ENCODE peak calls at places on chromosomes 4 and X, in eight cellular contexts. One of them, this sample, is unnamed. For H3K4me1, the result is how much of the 10 kb centered on the place peaks cover.

GRCh38 chr4:59971952-59972351 is 1228.2 kb upstream of the ADGRL3 start:
- DNase-seq in lower lobe of right lung: no peak
- DNase-seq in A549: no peak
- DNase-seq in sigmoid colon: no peak
- DNase-seq in left lung: no peak
- DNase-seq in CD8-positive, alpha-beta T cell: no peak
- DNase-seq in cardiac muscle cell: no peak
- DNase-seq in tibial nerve: no peak
- DNase-seq in this sample: no peak

GRCh38 chrX:150100261-150100660 is 162.0 kb upstream of the EOLA2 start:
- DNase-seq in lower lobe of right lung: no peak
- DNase-seq in A549: no peak
- DNase-seq in sigmoid colon: no peak
- DNase-seq in left lung: no peak
- DNase-seq in CD8-positive, alpha-beta T cell: no peak
- DNase-seq in cardiac muscle cell: no peak
- DNase-seq in tibial nerve: no peak
- DNase-seq in this sample: no peak

GRCh38 chr4:5858020-5858769 is 34.7 kb downstream of the CRMP1 start:
- DNase-seq in lower lobe of right lung: no peak
- DNase-seq in A549: no peak
- DNase-seq in sigmoid colon: no peak
- DNase-seq in left lung: peak
- DNase-seq in CD8-positive, alpha-beta T cell: no peak
- DNase-seq in cardiac muscle cell: no peak
- DNase-seq in tibial nerve: no peak
- DNase-seq in this sample: no peak

GRCh38 chrX:276588-277171 is 4.5 kb upstream of the PLCXD1 start:
- DNase-seq in lower lobe of right lung: peak
- DNase-seq in A549: peak
- DNase-seq in sigmoid colon: peak
- DNase-seq in left lung: peak
- DNase-seq in CD8-positive, alpha-beta T cell: no peak
- DNase-seq in cardiac muscle cell: no peak
- DNase-seq in tibial nerve: no peak
- DNase-seq in this sample: peak

GRCh38 chr4:15240764-15241163 is 187.1 kb upstream of the C1QTNF7 start:
- DNase-seq in lower lobe of right lung: no peak
- DNase-seq in A549: no peak
- DNase-seq in sigmoid colon: no peak
- DNase-seq in left lung: no peak
- DNase-seq in CD8-positive, alpha-beta T cell: no peak
- DNase-seq in cardiac muscle cell: no peak
- DNase-seq in tibial nerve: no peak
- DNase-seq in this sample: no peak

GRCh38 chr4:39975488-39976089 is 2.1 kb downstream of the PDS5A start:
- DNase-seq in lower lobe of right lung: no peak
- DNase-seq in A549: no peak
- DNase-seq in sigmoid colon: no peak
- DNase-seq in left lung: no peak
- DNase-seq in CD8-positive, alpha-beta T cell: no peak
- DNase-seq in cardiac muscle cell: no peak
- DNase-seq in tibial nerve: no peak
- DNase-seq in this sample: no peak

GRCh38 chrX:141142946-141143345 is 34.0 kb downstream of the LDOC1 start:
- DNase-seq in lower lobe of right lung: no peak
- DNase-seq in A549: no peak
- DNase-seq in sigmoid colon: no peak
- DNase-seq in left lung: no peak
- DNase-seq in CD8-positive, alpha-beta T cell: no peak
- DNase-seq in cardiac muscle cell: no peak
- DNase-seq in tibial nerve: no peak
- DNase-seq in this sample: no peak

GRCh38 chr4:157824006-157824405 is 348.8 kb downstream of the GASK1B start:
- DNase-seq in lower lobe of right lung: no peak
- DNase-seq in A549: no peak
- DNase-seq in sigmoid colon: no peak
- DNase-seq in left lung: peak
- DNase-seq in CD8-positive, alpha-beta T cell: no peak
- DNase-seq in cardiac muscle cell: no peak
- DNase-seq in tibial nerve: no peak
- DNase-seq in this sample: no peak

GRCh38 chr4:86853209-86853608 is 4.0 kb upstream of the SLC10A6 start:
- DNase-seq in lower lobe of right lung: no peak
- DNase-seq in A549: no peak
- DNase-seq in sigmoid colon: no peak
- DNase-seq in left lung: no peak
- DNase-seq in CD8-positive, alpha-beta T cell: no peak
- DNase-seq in cardiac muscle cell: no peak
- DNase-seq in tibial nerve: no peak
- DNase-seq in this sample: no peak

GRCh38 chr4:26088433-26088928 is 174.5 kb downstream of the SMIM20 start:
- DNase-seq in lower lobe of right lung: no peak
- DNase-seq in A549: no peak
- DNase-seq in sigmoid colon: no peak
- DNase-seq in left lung: no peak
- DNase-seq in CD8-positive, alpha-beta T cell: no peak
- DNase-seq in cardiac muscle cell: no peak
- DNase-seq in tibial nerve: no peak
- DNase-seq in this sample: no peak

GRCh38 chr4:26084414-26084813 is 170.4 kb downstream of the SMIM20 start:
- DNase-seq in lower lobe of right lung: no peak
- DNase-seq in A549: no peak
- DNase-seq in sigmoid colon: no peak
- DNase-seq in left lung: no peak
- DNase-seq in CD8-positive, alpha-beta T cell: no peak
- DNase-seq in cardiac muscle cell: no peak
- DNase-seq in tibial nerve: no peak
- DNase-seq in this sample: no peak

GRCh38 chr4:26086621-26087068 is 172.6 kb downstream of the SMIM20 start:
- DNase-seq in lower lobe of right lung: no peak
- DNase-seq in A549: no peak
- DNase-seq in sigmoid colon: no peak
- DNase-seq in left lung: no peak
- DNase-seq in CD8-positive, alpha-beta T cell: no peak
- DNase-seq in cardiac muscle cell: no peak
- DNase-seq in tibial nerve: no peak
- DNase-seq in this sample: no peak

GRCh38 chr4:26085581-26085980 is 171.6 kb downstream of the SMIM20 start:
- DNase-seq in lower lobe of right lung: no peak
- DNase-seq in A549: no peak
- DNase-seq in sigmoid colon: no peak
- DNase-seq in left lung: no peak
- DNase-seq in CD8-positive, alpha-beta T cell: no peak
- DNase-seq in cardiac muscle cell: peak
- DNase-seq in tibial nerve: no peak
- DNase-seq in this sample: no peak

GRCh38 chr4:26087108-26087507 is 173.1 kb downstream of the SMIM20 start:
- DNase-seq in lower lobe of right lung: no peak
- DNase-seq in A549: no peak
- DNase-seq in sigmoid colon: no peak
- DNase-seq in left lung: no peak
- DNase-seq in CD8-positive, alpha-beta T cell: no peak
- DNase-seq in cardiac muscle cell: no peak
- DNase-seq in tibial nerve: no peak
- DNase-seq in this sample: no peak
- H3K4me1 ChIP-seq in lower lobe of right lung: under half
- H3K4me1 ChIP-seq in A549: under half
- H3K4me1 ChIP-seq in sigmoid colon: under half
- H3K4me1 ChIP-seq in left lung: under half
- H3K4me1 ChIP-seq in CD8-positive, alpha-beta T cell: under half
- H3K4me1 ChIP-seq in cardiac muscle cell: under half
- H3K4me1 ChIP-seq in tibial nerve: under half
- H3K4me1 ChIP-seq in this sample: under half

DNA sequence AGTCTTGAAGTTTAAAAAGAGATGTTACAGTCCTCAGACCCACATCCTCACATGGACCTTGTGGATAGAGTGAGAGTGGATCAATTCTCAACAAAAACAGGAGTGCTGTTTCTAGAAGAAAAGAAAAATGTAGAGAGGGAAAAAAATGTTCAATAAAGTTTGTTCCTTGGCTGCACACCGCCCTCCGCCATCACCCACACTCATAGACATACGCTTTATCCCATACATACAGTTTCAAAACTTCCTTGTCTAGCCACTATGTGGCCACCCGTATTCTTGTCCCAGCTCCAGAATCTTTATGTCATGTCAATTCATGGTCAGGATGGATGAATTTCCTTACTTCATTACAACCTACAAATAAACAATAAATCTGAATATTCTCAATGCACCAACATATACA is 23.5 kb upstream of the ELF2 start:
- DNase-seq in lower lobe of right lung: no peak
- DNase-seq in A549: no peak
- DNase-seq in sigmoid colon: no peak
- DNase-seq in left lung: no peak
- DNase-seq in CD8-positive, alpha-beta T cell: no peak
- DNase-seq in cardiac muscle cell: no peak
- DNase-seq in tibial nerve: no peak
- DNase-seq in this sample: no peak
- H3K27ac ChIP-seq in lower lobe of right lung: no peak
- H3K27ac ChIP-seq in A549: no peak
- H3K27ac ChIP-seq in sigmoid colon: no peak
- H3K27ac ChIP-seq in left lung: no peak
- H3K27ac ChIP-seq in CD8-positive, alpha-beta T cell: no peak
- H3K27ac ChIP-seq in cardiac muscle cell: no peak
- H3K27ac ChIP-seq in tibial nerve: no peak
- H3K27ac ChIP-seq in this sample: no peak

GRCh38 chr4:1640110-1640509 is 44.0 kb downstream of the FAM53A start:
- DNase-seq in lower lobe of right lung: no peak
- DNase-seq in A549: no peak
- DNase-seq in sigmoid colon: no peak
- DNase-seq in left lung: peak
- DNase-seq in CD8-positive, alpha-beta T cell: no peak
- DNase-seq in cardiac muscle cell: no peak
- DNase-seq in tibial nerve: no peak
- DNase-seq in this sample: peak
- TF ChIP-seq CTCF in lower lobe of right lung: no peak
- TF ChIP-seq CTCF in A549: no peak
- TF ChIP-seq CTCF in sigmoid colon: no peak
- TF ChIP-seq CTCF in left lung: no peak
- TF ChIP-seq CTCF in CD8-positive, alpha-beta T cell: no peak
- TF ChIP-seq CTCF in cardiac muscle cell: no peak
- TF ChIP-seq CTCF in tibial nerve: no peak
- TF ChIP-seq CTCF in this sample: no peak

GRCh38 chr4:154044118-154044517 is 255.2 kb upstream of the SFRP2 start:
- DNase-seq in lower lobe of right lung: no peak
- DNase-seq in A549: no peak
- DNase-seq in sigmoid colon: no peak
- DNase-seq in left lung: no peak
- DNase-seq in CD8-positive, alpha-beta T cell: no peak
- DNase-seq in cardiac muscle cell: no peak
- DNase-seq in tibial nerve: no peak
- DNase-seq in this sample: no peak

GRCh38 chr4:154036856-154037255 is 248.0 kb upstream of the SFRP2 start:
- DNase-seq in lower lobe of right lung: no peak
- DNase-seq in A549: no peak
- DNase-seq in sigmoid colon: no peak
- DNase-seq in left lung: no peak
- DNase-seq in CD8-positive, alpha-beta T cell: no peak
- DNase-seq in cardiac muscle cell: no peak
- DNase-seq in tibial nerve: no peak
- DNase-seq in this sample: no peak

GRCh38 chr4:154039435-154040061 is 250.7 kb upstream of the SFRP2 start:
- DNase-seq in lower lobe of right lung: no peak
- DNase-seq in A549: no peak
- DNase-seq in sigmoid colon: no peak
- DNase-seq in left lung: no peak
- DNase-seq in CD8-positive, alpha-beta T cell: no peak
- DNase-seq in cardiac muscle cell: no peak
- DNase-seq in tibial nerve: no peak
- DNase-seq in this sample: no peak

GRCh38 chr4:154045086-154045485 is 256.2 kb upstream of the SFRP2 start:
- DNase-seq in lower lobe of right lung: no peak
- DNase-seq in A549: no peak
- DNase-seq in sigmoid colon: no peak
- DNase-seq in left lung: no peak
- DNase-seq in CD8-positive, alpha-beta T cell: no peak
- DNase-seq in cardiac muscle cell: no peak
- DNase-seq in tibial nerve: no peak
- DNase-seq in this sample: no peak

GRCh38 chr4:154041595-154042086 is 252.8 kb upstream of the SFRP2 start:
- DNase-seq in lower lobe of right lung: no peak
- DNase-seq in A549: no peak
- DNase-seq in sigmoid colon: no peak
- DNase-seq in left lung: no peak
- DNase-seq in CD8-positive, alpha-beta T cell: no peak
- DNase-seq in cardiac muscle cell: no peak
- DNase-seq in tibial nerve: no peak
- DNase-seq in this sample: no peak
- H3K4me1 ChIP-seq in lower lobe of right lung: under half
- H3K4me1 ChIP-seq in A549: under half
- H3K4me1 ChIP-seq in sigmoid colon: under half
- H3K4me1 ChIP-seq in left lung: under half
- H3K4me1 ChIP-seq in CD8-positive, alpha-beta T cell: under half
- H3K4me1 ChIP-seq in cardiac muscle cell: under half
- H3K4me1 ChIP-seq in tibial nerve: under half
- H3K4me1 ChIP-seq in this sample: under half

DNA sequence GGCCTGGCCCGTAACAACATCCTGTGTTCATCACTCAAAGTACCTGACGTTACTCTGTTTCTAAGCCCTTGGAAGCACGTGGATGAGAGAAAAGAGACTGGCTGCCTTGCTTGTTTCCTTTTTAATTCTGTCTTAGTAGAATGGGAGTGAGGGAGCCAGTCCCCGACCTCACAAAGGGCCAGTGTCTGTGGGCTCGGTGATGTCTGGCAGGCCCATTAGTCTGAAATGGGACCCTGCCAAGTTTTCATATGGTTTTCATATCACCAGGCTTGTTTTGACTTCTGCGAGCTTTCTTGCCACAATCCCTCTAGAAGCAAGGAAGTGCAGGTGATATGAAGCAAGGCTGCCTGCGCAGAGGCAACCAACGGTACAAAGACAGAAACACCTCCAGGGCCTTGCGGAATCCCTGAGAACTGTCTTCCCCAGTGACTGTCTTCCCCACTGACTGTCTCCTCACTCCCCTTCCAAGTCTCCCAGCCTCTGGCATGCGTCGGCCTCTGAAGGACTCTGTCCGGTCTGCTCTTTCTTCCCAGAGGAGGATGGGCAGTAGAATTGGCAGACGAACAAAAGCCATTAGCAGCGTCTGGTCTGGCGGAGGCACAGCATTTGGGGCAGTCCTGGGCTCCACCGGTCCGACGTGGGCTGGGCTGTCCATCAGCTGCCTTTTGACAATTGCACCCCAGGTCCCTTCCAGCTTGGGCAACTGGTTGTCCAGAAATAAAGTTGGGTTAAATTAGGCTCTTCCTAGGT is 20.2 kb upstream of the RASL11B start:
- DNase-seq in lower lobe of right lung: no peak
- DNase-seq in A549: no peak
- DNase-seq in sigmoid colon: no peak
- DNase-seq in left lung: no peak
- DNase-seq in CD8-positive, alpha-beta T cell: no peak
- DNase-seq in cardiac muscle cell: no peak
- DNase-seq in tibial nerve: no peak
- DNase-seq in this sample: no peak
- H3K27ac ChIP-seq in lower lobe of right lung: no peak
- H3K27ac ChIP-seq in A549: no peak
- H3K27ac ChIP-seq in sigmoid colon: peak
- H3K27ac ChIP-seq in left lung: no peak
- H3K27ac ChIP-seq in CD8-positive, alpha-beta T cell: no peak
- H3K27ac ChIP-seq in cardiac muscle cell: no peak
- H3K27ac ChIP-seq in tibial nerve: no peak
- H3K27ac ChIP-seq in this sample: no peak

GRCh38 chr4:3136454-3136853 is 62.0 kb downstream of the HTT start:
- DNase-seq in lower lobe of right lung: no peak
- DNase-seq in A549: no peak
- DNase-seq in sigmoid colon: no peak
- DNase-seq in left lung: no peak
- DNase-seq in CD8-positive, alpha-beta T cell: no peak
- DNase-seq in cardiac muscle cell: no peak
- DNase-seq in tibial nerve: no peak
- DNase-seq in this sample: no peak
- TF ChIP-seq CTCF in lower lobe of right lung: peak
- TF ChIP-seq CTCF in A549: peak
- TF ChIP-seq CTCF in sigmoid colon: no peak
- TF ChIP-seq CTCF in left lung: peak
- TF ChIP-seq CTCF in CD8-positive, alpha-beta T cell: no peak
- TF ChIP-seq CTCF in cardiac muscle cell: peak
- TF ChIP-seq CTCF in tibial nerve: peak
- TF ChIP-seq CTCF in this sample: peak